ENCODE peak calls at places on chromosomes 4 and X, in six cellular contexts. N is body of pancreas, S is thyroid gland, E is IMR-90, X is HCT116, C is right lobe of liver. G is an unnamed sample. For H3K4me1, the result is how much of the 10 kb centered on the place peaks cover.

GRCh38 chr4:1192091-1192492 is 19.7 kb upstream of the SPON2 start:
- DNase-seq in E (peak), S (peak), X (peak), C (peak), N (peak), G (peak)

GRCh38 chr4:3387154-3387942 is 54.4 kb upstream of the HGFAC start:
- DNase-seq in N (no peak), S (no peak), X (no peak), C (no peak), E (no peak), G (no peak)

GRCh38 chrX:57285001-57285400 is 1.5 kb upstream of the FAAH2 start:
- DNase-seq in S (no peak), E (no peak), C (no peak), N (no peak), X (no peak), G (no peak)

GRCh38 chr4:137650051-137650450 is 117.8 kb upstream of the PCDH18 start:
- DNase-seq in E (peak), N (no peak), S (no peak), X (no peak), C (no peak), G (no peak)

GRCh38 chr4:1208266-1208961 is 36.0 kb upstream of the SPON2 start:
- DNase-seq in N (no peak), C (peak), S (peak), X (no peak), E (no peak), G (no peak)

GRCh38 chr4:168524006-168524405 is 27.2 kb downstream of the PALLD start:
- DNase-seq in S (no peak), E (peak), N (no peak), X (no peak), C (no peak), G (no peak)

GRCh38 chrX:15973299-15973698 is 118.7 kb upstream of the AP1S2 start:
- DNase-seq in C (no peak), S (no peak), E (peak), X (peak), N (peak), G (no peak)

GRCh38 chrX:96004386-96004785 is 680.3 kb upstream of the DIAPH2 start:
- DNase-seq in C (no peak), E (peak), S (no peak), N (no peak), X (no peak), G (no peak)

GRCh38 chrX:40176256-40176978 is 78.7 kb upstream of the BCOR start:
- DNase-seq in E (no peak), X (no peak), N (peak), S (peak), C (peak), G (peak)

GRCh38 chr4:147157860-147158701 is 212.4 kb upstream of the TTC29 start:
- DNase-seq in S (peak), E (peak), C (no peak), X (no peak), N (no peak), G (peak)

GRCh38 chrX:118974088-118974907 is at the start of gene LONRF3:
- DNase-seq in E (peak), S (peak), X (no peak), C (peak), N (peak), G (peak)

GRCh38 chrX:118977424-118977823 is 3.0 kb downstream of the LONRF3 start:
- DNase-seq in N (no peak), C (no peak), X (no peak), E (no peak), S (no peak), G (no peak)

GRCh38 chrX:118976599-118977340 is 2.4 kb downstream of the LONRF3 start:
- DNase-seq in S (peak), N (peak), X (no peak), C (peak), E (no peak), G (peak)

GRCh38 chrX:118974908-118975671 is 672 bp downstream of the LONRF3 start:
- DNase-seq in X (no peak), E (no peak), N (peak), C (peak), S (peak), G (peak)

GRCh38 chrX:118975831-118976598 is 1.6 kb downstream of the LONRF3 start:
- DNase-seq in X (no peak), N (peak), C (peak), E (peak), S (peak), G (peak)
- TF ChIP-seq POLR2A in X (no peak), N (peak), C (peak), E (no peak), S (peak), G (no peak)

GRCh38 chr4:41177016-41177415 is 37.3 kb downstream of the APBB2 start:
- DNase-seq in N (no peak), E (peak), X (no peak), C (no peak), S (no peak), G (no peak)
- H3K4me1 ChIP-seq in N (under half), E (under half), X (under half), C (under half), S (under half), G (under half)

GRCh38 chr4:52054254-52054653 is 3.1 kb downstream of the SPATA18 start:
- DNase-seq in E (no peak), X (no peak), S (no peak), C (no peak), N (no peak), G (no peak)

GRCh38 chr4:52052475-52052780 is 1.3 kb downstream of the SPATA18 start:
- DNase-seq in E (peak), N (no peak), C (peak), S (no peak), X (no peak), G (no peak)

GRCh38 chr4:52057196-52057595 is 6.1 kb downstream of the SPATA18 start:
- DNase-seq in E (no peak), C (no peak), X (no peak), S (no peak), N (no peak), G (no peak)

GRCh38 chr4:52051213-52051614 is at the start of gene SPATA18:
- DNase-seq in X (no peak), C (peak), N (no peak), S (peak), E (no peak), G (peak)

GRCh38 chr4:52051615-52052474 is 741 bp downstream of the SPATA18 start:
- DNase-seq in N (peak), C (peak), E (peak), S (peak), X (no peak), G (peak)
- TF ChIP-seq POLR2A in N (peak), C (no peak), E (no peak), S (no peak), X (no peak), G (no peak)

DNA sequence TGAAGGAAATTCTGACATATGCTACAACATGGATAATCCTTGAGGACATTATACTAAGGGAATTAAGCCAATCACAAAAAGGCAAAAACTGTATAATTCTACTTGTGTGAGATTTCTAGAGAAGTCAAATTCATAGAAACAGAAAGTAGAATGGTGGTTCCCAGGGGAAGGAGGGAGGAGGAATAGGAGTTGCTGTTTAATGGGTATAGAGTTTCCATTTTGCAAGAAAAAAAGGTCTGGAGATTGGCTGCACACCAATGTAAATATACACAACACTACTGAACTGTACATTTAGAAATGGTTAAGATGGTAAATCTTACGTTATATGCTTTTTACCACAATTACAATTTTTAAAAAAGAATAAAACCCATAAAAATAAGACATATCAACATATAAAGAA is 35.8 kb upstream of the KCNE5 start:
- DNase-seq in E (peak), S (no peak), C (no peak), N (no peak), X (no peak), G (no peak)
- H3K4me1 ChIP-seq in E (under half), S (under half), C (under half), N (under half), X (under half), G (under half)

DNA sequence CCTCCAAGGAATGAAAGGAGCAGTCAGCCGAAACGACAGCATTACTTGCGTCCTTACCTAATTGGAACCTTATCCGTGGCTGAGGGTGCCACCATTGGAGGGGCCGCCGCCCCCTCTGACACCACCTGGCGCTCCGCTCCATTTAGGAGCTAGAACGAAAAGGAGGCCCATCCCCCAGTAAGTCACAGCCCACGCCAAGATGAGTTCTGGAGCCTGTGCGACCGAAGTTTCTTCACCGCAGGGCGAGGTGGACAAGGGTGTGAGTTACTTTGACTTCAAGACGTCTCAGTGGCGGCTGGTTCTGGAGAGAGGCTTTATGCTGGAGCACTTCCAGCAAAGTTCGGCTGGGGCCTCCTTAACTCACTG is 729 bp upstream of the IRF2 start:
- DNase-seq in N (peak), S (peak), X (no peak), C (peak), E (peak), G (peak)
- TF ChIP-seq POLR2A in N (no peak), S (no peak), X (no peak), C (no peak), E (no peak), G (no peak)

DNA sequence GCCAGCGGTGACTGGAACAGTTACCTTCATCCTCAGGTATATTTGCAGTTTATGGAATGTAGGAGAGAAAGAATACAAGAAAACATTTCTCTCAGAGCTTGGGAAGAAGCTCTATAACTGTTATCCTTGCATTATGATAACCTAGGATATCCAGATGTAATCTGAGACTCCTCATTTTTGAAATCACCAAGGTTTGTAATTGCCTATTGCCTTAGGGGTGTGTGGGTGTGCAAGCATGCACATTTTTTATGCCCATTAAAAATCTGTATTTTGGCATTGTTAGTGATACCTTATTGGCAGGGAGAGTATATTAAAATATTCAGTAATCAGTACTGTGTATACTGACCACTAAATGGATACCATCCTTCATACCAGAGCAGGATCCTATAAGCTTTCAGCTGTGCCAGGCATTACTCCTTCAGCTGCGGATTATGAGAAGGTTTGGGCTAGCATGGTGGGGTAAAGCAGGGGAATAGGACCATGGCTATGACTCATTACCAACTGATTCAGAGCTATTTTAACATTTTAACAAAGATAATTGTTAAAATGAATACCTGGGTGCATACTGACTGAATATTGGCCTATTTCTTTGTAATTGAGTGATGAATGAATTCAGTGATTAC is 8.4 kb downstream of the SEC24B start:
- DNase-seq in C (no peak), N (no peak), E (peak), X (no peak), S (no peak), G (no peak)
- H3K4me1 ChIP-seq in C (half or more), N (half or more), E (under half), X (under half), S (under half), G (under half)